ENCODE peak calls at places on chromosome 4, in nine cellular contexts. L is HFF-Myc; N is AG10803; D is endodermal cell; U is right lobe of liver; B is choroid plexus epithelial cell; H is neural progenitor cell; A is CD8-positive, alpha-beta T cell; C is uterus. X is an unnamed sample.

GRCh38 chr4:15077969-15078368 is 75.7 kb downstream of the CPEB2 start:
- DNase-seq in L (no peak), N (peak; percentile 30), D (no peak), U (no peak), B (peak; percentile 97), H (no peak), A (no peak), C (no peak), X (peak; percentile 78)

GRCh38 chr4:171646984-171647383 is 166.2 kb upstream of the GALNTL6 start:
- DNase-seq in L (no peak), N (no peak), D (no peak), U (no peak), B (no peak), H (no peak), A (no peak), C (no peak), X (no peak)

GRCh38 chr4:113979157-113979972 is at the start of gene ARSJ:
- DNase-seq in L (peak; percentile 63), N (peak; percentile 80), D (peak; percentile 88), U (peak; percentile 73), B (peak; percentile 79), H (peak; percentile 76), A (no peak), C (peak; percentile 55), X (peak; percentile 75)

GRCh38 chr4:55184600-55185523 is 59.5 kb upstream of the KDR start:
- DNase-seq in L (no peak), N (peak; percentile 73), D (peak; percentile 86), U (no peak), B (peak; percentile 92), H (no peak), A (no peak), C (no peak), X (peak; percentile 82)

GRCh38 chr4:41331224-41331623 is 74.5 kb downstream of the UCHL1 start:
- DNase-seq in L (no peak), N (no peak), D (no peak), U (no peak), B (peak; percentile 24), H (no peak), A (no peak), C (no peak), X (no peak)

GRCh38 chr4:10482913-10483312 is 25.7 kb upstream of the ZNF518B start:
- DNase-seq in L (no peak), N (no peak), D (no peak), U (no peak), B (no peak), H (no peak), A (no peak), C (no peak), X (no peak)

GRCh38 chr4:78510681-78511080 is 40.9 kb upstream of the ANXA3 start:
- DNase-seq in L (no peak), N (no peak), D (no peak), U (no peak), B (no peak), H (no peak), A (no peak), C (no peak), X (no peak)

GRCh38 chr4:109375778-109376414 is 57.7 kb upstream of the SEC24B start:
- DNase-seq in L (no peak), N (no peak), D (no peak), U (no peak), B (no peak), H (no peak), A (no peak), C (no peak), X (peak; percentile 72)

GRCh38 chr4:125961626-125962025 is 646.9 kb downstream of the FAT4 start:
- DNase-seq in L (no peak), N (no peak), D (no peak), U (no peak), B (no peak), H (no peak), A (no peak), C (no peak), X (no peak)

GRCh38 chr4:56619160-56619559 is 61.9 kb downstream of the HOPX start:
- DNase-seq in L (no peak), N (no peak), D (no peak), U (no peak), B (peak; percentile 73), H (no peak), A (no peak), C (no peak), X (peak; percentile 47)

GRCh38 chr4:98625399-98625798 is 33.0 kb downstream of the TSPAN5 start:
- DNase-seq in L (no peak), N (no peak), D (no peak), U (no peak), B (peak; percentile 39), H (no peak), A (no peak), C (no peak), X (no peak)

GRCh38 chr4:95637047-95637600 is 88.4 kb upstream of the UNC5C start:
- DNase-seq in L (no peak), N (no peak), D (no peak), U (no peak), B (peak; percentile 62), H (peak; percentile 55), A (no peak), C (no peak), X (peak; percentile 37)

GRCh38 chr4:2771264-2771663 is 15.1 kb upstream of the TNIP2 start:
- DNase-seq in L (no peak), N (peak; percentile 36), D (no peak), U (no peak), B (no peak), H (no peak), A (no peak), C (no peak), X (no peak)

GRCh38 chr4:99790796-99791617 is 25.6 kb upstream of the DAPP1 start:
- DNase-seq in L (no peak), N (no peak), D (no peak), U (no peak), B (peak; percentile 3), H (no peak), A (no peak), C (no peak), X (peak; percentile 78)

GRCh38 chr4:71074452-71075299 is 81.2 kb downstream of the DCK start:
- DNase-seq in L (no peak), N (peak; percentile 25), D (no peak), U (no peak), B (peak; percentile 17), H (no peak), A (no peak), C (no peak), X (no peak)

GRCh38 chr4:3648195-3648594 is 116.0 kb upstream of the LRPAP1 start:
- DNase-seq in L (no peak), N (no peak), D (no peak), U (no peak), B (no peak), H (no peak), A (no peak), C (no peak), X (no peak)

GRCh38 chr4:93646225-93646930 is 182.2 kb upstream of the ATOH1 start:
- DNase-seq in L (no peak), N (no peak), D (no peak), U (no peak), B (no peak), H (no peak), A (no peak), C (no peak), X (peak; percentile 74)

GRCh38 chr4:110516106-110516922 is 40.4 kb downstream of the ENPEP start:
- DNase-seq in L (no peak), N (peak; percentile 44), D (peak; percentile 94), U (peak; percentile 85), B (peak; percentile 88), H (peak; percentile 73), A (peak; percentile 51), C (peak; percentile 57), X (peak; percentile 85)
- TF ChIP-seq CTCF in L (peak; percentile 83), N (peak; percentile 83), D (peak; percentile 84), U (peak; percentile 80), B (peak; percentile 89), H (peak; percentile 73), A (peak; percentile 90), C (peak; percentile 36), X (peak; percentile 89)

DNA sequence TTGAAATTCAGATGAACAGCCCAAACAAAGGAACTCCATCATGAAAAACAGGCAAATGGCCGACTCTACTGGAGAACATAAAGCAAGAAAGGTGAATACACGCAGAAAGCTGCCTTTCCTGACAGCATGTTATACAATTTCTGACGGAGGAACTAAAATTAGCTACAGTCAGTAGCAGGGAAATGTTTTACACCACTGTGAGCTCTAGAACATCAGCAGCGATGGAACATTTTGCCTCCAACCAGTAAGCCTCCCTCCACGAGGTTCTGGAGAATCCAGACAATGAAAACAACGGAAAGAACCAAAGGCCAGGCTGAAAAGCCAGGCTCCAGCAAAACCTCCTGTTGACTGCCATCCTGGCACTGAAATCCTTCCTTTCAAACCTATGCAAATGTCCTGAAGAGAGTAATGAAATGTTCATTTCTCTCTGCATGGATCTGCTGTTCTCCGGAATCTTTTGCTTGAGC is 78.9 kb downstream of the IRF2 start:
- DNase-seq in L (no peak), N (no peak), D (peak; percentile 5), U (peak; percentile 22), B (no peak), H (no peak), A (no peak), C (no peak), X (no peak)
- H3K4me3 ChIP-seq in L (no peak overlapping the region), N (no peak overlapping the region), D (no peak overlapping the region), U (no peak overlapping the region), B (no peak overlapping the region), H (no peak overlapping the region), A (no peak overlapping the region), C (no peak overlapping the region), X (no peak overlapping the region)

GRCh38 chr4:77473509-77473908 is 132.1 kb upstream of the CXCL13 start:
- DNase-seq in L (no peak), N (no peak), D (peak; percentile 64), U (no peak), B (peak; percentile 23), H (peak; percentile 37), A (no peak), C (no peak), X (peak; percentile 52)
- TF ChIP-seq CTCF in L (peak; percentile 36), N (peak; percentile 45), D (peak; percentile 77), U (peak; percentile 32), B (peak; percentile 40), H (peak; percentile 59), A (no peak), C (no peak), X (peak; percentile 48)

GRCh38 chr4:169090479-169091215 is 80.6 kb upstream of the CBR4 start:
- DNase-seq in L (no peak), N (no peak), D (no peak), U (no peak), B (no peak), H (no peak), A (no peak), C (no peak), X (no peak)

GRCh38 chr4:169085015-169085414 is 75.0 kb upstream of the CBR4 start:
- DNase-seq in L (no peak), N (no peak), D (no peak), U (no peak), B (no peak), H (no peak), A (no peak), C (no peak), X (no peak)

GRCh38 chr4:169092889-169093522 is 83.0 kb upstream of the CBR4 start:
- DNase-seq in L (no peak), N (no peak), D (no peak), U (no peak), B (no peak), H (no peak), A (no peak), C (no peak), X (no peak)

GRCh38 chr4:169094656-169095231 is 84.7 kb upstream of the CBR4 start:
- DNase-seq in L (no peak), N (no peak), D (no peak), U (no peak), B (no peak), H (no peak), A (no peak), C (no peak), X (no peak)

GRCh38 chr4:169089004-169089403 is 78.9 kb upstream of the CBR4 start:
- DNase-seq in L (no peak), N (no peak), D (peak; percentile 60), U (no peak), B (no peak), H (peak; percentile 33), A (no peak), C (no peak), X (no peak)
- H3K4me3 ChIP-seq in L (no peak overlapping the region), N (no peak overlapping the region), D (no peak overlapping the region), U (no peak overlapping the region), B (no peak overlapping the region), H (no peak overlapping the region), A (no peak overlapping the region), C (no peak overlapping the region), X (no peak overlapping the region)